ENCODE peak calls at places on chromosomes 3 and 15, in four cellular contexts. S, A, K and W are unnamed samples. For H3K4me1, the result is how much of the 10 kb centered on the place peaks cover.

GRCh38 chr3:52721002-52721741 is 15.3 kb downstream of the SPCS1 start:
- DNase-seq in S (no peak), A (no peak), K (no peak), W (no peak)

GRCh38 chr3:21055015-21055414 is 696.0 kb downstream of the ZNF385D start:
- DNase-seq in S (no peak), A (no peak), K (no peak), W (no peak)

GRCh38 chr3:40996827-40997710 is 202.2 kb upstream of the CTNNB1 start:
- DNase-seq in A (no peak), K (no peak), S (no peak), W (no peak)

GRCh38 chr3:138400651-138401070 is 33.8 kb upstream of the ESYT3 start:
- DNase-seq in A (no peak), S (no peak), K (no peak), W (no peak)

GRCh38 chr15:74378853-74379252 is 11.4 kb upstream of the CYP11A1 start:
- DNase-seq in K (no peak), S (peak), A (no peak), W (no peak)

GRCh38 chr3:15120986-15121385 is 22.0 kb upstream of the RBSN start:
- DNase-seq in S (no peak), A (no peak), K (no peak), W (no peak)

GRCh38 chr15:28890711-28891495 is 5.1 kb downstream of the APBA2 start:
- DNase-seq in K (no peak), A (no peak), S (no peak), W (no peak)

GRCh38 chr15:28915041-28915810 is 29.5 kb downstream of the APBA2 start:
- DNase-seq in K (no peak), A (no peak), S (no peak), W (peak)

GRCh38 chr3:119817071-119817470 is 35.2 kb downstream of the NR1I2 start:
- DNase-seq in K (no peak), A (no peak), S (no peak), W (no peak)

GRCh38 chr3:44424758-44425157 is 52.7 kb downstream of the ZNF445 start:
- DNase-seq in S (no peak), A (no peak), K (no peak), W (no peak)

GRCh38 chr3:128297401-128298138 is 144.3 kb downstream of the EEFSEC start:
- DNase-seq in A (no peak), K (no peak), S (no peak), W (no peak)

DNA sequence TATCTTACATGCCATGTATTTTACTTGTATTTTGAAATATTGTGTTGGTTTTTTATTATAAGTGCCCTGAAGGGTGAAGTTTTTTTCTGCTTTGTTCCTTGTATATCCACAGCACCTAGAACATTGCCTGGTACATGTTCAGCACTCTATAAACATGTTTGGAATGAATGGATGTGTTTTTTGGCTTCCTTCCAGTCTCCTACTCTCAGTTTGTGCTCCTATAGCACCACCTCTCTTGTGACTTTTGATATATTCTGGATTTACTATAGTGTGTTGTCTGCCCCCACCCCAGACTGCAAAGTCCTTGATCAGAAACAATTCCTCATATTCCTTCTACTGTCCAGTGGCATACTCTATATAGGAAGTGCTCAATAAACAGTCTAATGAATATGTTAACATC is 60.6 kb downstream of the PLCL2 start:
- DNase-seq in A (no peak), S (peak), K (no peak), W (no peak)
- TF ChIP-seq CTCF in A (no peak), S (no peak), K (no peak), W (no peak)

GRCh38 chr3:10962481-10963036 is 30.0 kb upstream of the SLC6A1 start:
- DNase-seq in K (no peak), A (no peak), S (no peak), W (no peak)
- H3K4me1 ChIP-seq in K (under half), A (under half), S (under half), W (under half)

GRCh38 chr3:176872771-176873209 is 324.5 kb downstream of the TBL1XR1 start:
- DNase-seq in S (peak), A (no peak), K (peak), W (no peak)
- TF ChIP-seq CTCF in S (peak), A (peak), K (peak), W (peak)

GRCh38 chr3:84962460-84962859 is 3.7 kb downstream of the CADM2 start:
- DNase-seq in A (no peak), K (no peak), S (no peak), W (no peak)

GRCh38 chr3:84963137-84963536 is 4.3 kb downstream of the CADM2 start:
- DNase-seq in S (no peak), A (no peak), K (no peak), W (no peak)

GRCh38 chr3:84961492-84962255 is 2.9 kb downstream of the CADM2 start:
- DNase-seq in S (no peak), K (no peak), A (no peak), W (peak)

GRCh38 chr3:84967767-84968581 is 9.2 kb downstream of the CADM2 start:
- DNase-seq in S (peak), K (no peak), A (no peak), W (no peak)

DNA sequence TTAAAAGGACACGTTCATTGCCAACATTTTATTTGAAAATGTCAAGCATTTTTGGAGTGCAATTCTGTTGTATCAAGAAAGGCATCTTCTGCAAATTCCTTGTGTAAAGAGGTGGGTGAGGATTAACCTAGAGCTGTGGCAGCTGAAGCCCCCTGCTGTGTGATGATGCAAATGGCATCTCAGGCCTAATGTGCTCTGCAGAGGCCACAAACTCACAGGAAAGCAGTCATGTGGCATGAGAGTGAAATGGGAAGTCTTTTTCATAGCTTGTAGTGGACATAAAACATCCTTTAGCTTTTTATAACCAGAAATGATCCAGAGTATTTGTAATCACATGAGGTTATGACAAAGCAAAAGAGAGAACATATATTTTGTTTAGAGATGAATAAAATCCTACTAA is 6.4 kb downstream of the CADM2 start:
- DNase-seq in S (no peak), A (no peak), K (no peak), W (no peak)
- H3K4me1 ChIP-seq in S (under half), A (under half), K (under half), W (under half)